ENCODE peak calls at places on chromosomes 13 and 19, in ten cellular contexts. One of them, this sample, is unnamed.
A peak's percentile ranks its signal among the peaks of the same experiment; 100 is the strongest.

GRCh38 chr13:48155850-48156249 is 60.9 kb upstream of the MED4 start:
- DNase-seq in transverse colon: no peak
- DNase-seq in sigmoid colon: no peak
- DNase-seq in upper lobe of left lung: no peak
- DNase-seq in ovary: no peak
- DNase-seq in A549: peak; percentile 28
- DNase-seq in HepG2: no peak
- DNase-seq in H1: no peak
- DNase-seq in tibial nerve: no peak
- DNase-seq in K562: no peak
- DNase-seq in this sample: no peak

GRCh38 chr19:11377237-11377636 is 2.8 kb downstream of the SWSAP1 start:
- DNase-seq in sigmoid colon: peak; percentile 85
- DNase-seq in H1: no peak
- DNase-seq in K562: peak; percentile 43
- DNase-seq in ovary: no peak
- DNase-seq in A549: peak; percentile 46
- DNase-seq in HepG2: no peak
- DNase-seq in transverse colon: peak; percentile 48
- DNase-seq in tibial nerve: no peak
- DNase-seq in upper lobe of left lung: peak; percentile 53
- DNase-seq in this sample: no peak

GRCh38 chr13:48600374-48601364 is 53.1 kb upstream of the CYSLTR2 start:
- DNase-seq in sigmoid colon: no peak
- DNase-seq in HepG2: peak; percentile 32
- DNase-seq in upper lobe of left lung: no peak
- DNase-seq in ovary: peak; percentile 24
- DNase-seq in transverse colon: no peak
- DNase-seq in K562: no peak
- DNase-seq in A549: no peak
- DNase-seq in H1: no peak
- DNase-seq in tibial nerve: no peak
- DNase-seq in this sample: no peak

GRCh38 chr19:1859319-1859718 is 4.1 kb downstream of the KLF16 start:
- DNase-seq in ovary: no peak
- DNase-seq in tibial nerve: no peak
- DNase-seq in transverse colon: no peak
- DNase-seq in upper lobe of left lung: no peak
- DNase-seq in H1: peak; percentile 56
- DNase-seq in sigmoid colon: no peak
- DNase-seq in HepG2: no peak
- DNase-seq in A549: no peak
- DNase-seq in K562: no peak
- DNase-seq in this sample: no peak

GRCh38 chr19:1921326-1921725 is 16.1 kb downstream of the ADAT3 start:
- DNase-seq in transverse colon: no peak
- DNase-seq in H1: no peak
- DNase-seq in HepG2: no peak
- DNase-seq in upper lobe of left lung: no peak
- DNase-seq in sigmoid colon: no peak
- DNase-seq in ovary: peak; percentile 33
- DNase-seq in A549: no peak
- DNase-seq in tibial nerve: no peak
- DNase-seq in K562: no peak
- DNase-seq in this sample: no peak

GRCh38 chr13:87999141-87999765 is 328.1 kb downstream of the SLITRK5 start:
- DNase-seq in transverse colon: no peak
- DNase-seq in tibial nerve: no peak
- DNase-seq in upper lobe of left lung: no peak
- DNase-seq in H1: no peak
- DNase-seq in HepG2: no peak
- DNase-seq in ovary: no peak
- DNase-seq in A549: no peak
- DNase-seq in K562: no peak
- DNase-seq in sigmoid colon: no peak
- DNase-seq in this sample: no peak

GRCh38 chr19:52710538-52710937 is 24.3 kb downstream of the ZNF611 start:
- DNase-seq in H1: no peak
- DNase-seq in tibial nerve: no peak
- DNase-seq in ovary: no peak
- DNase-seq in A549: no peak
- DNase-seq in sigmoid colon: no peak
- DNase-seq in K562: no peak
- DNase-seq in HepG2: no peak
- DNase-seq in upper lobe of left lung: no peak
- DNase-seq in transverse colon: no peak
- DNase-seq in this sample: no peak

GRCh38 chr13:108897955-108898354 is 268.5 kb downstream of the MYO16 start:
- DNase-seq in upper lobe of left lung: no peak
- DNase-seq in HepG2: no peak
- DNase-seq in H1: no peak
- DNase-seq in sigmoid colon: no peak
- DNase-seq in ovary: no peak
- DNase-seq in transverse colon: no peak
- DNase-seq in K562: no peak
- DNase-seq in tibial nerve: no peak
- DNase-seq in A549: no peak
- DNase-seq in this sample: no peak

GRCh38 chr19:4709440-4710280 is 14.0 kb downstream of the DPP9 start:
- DNase-seq in K562: no peak
- DNase-seq in HepG2: no peak
- DNase-seq in sigmoid colon: no peak
- DNase-seq in transverse colon: no peak
- DNase-seq in H1: no peak
- DNase-seq in ovary: no peak
- DNase-seq in tibial nerve: no peak
- DNase-seq in A549: no peak
- DNase-seq in upper lobe of left lung: no peak
- DNase-seq in this sample: peak; percentile 81

GRCh38 chr19:4707322-4707721 is 16.3 kb downstream of the DPP9 start:
- DNase-seq in sigmoid colon: no peak
- DNase-seq in H1: no peak
- DNase-seq in upper lobe of left lung: no peak
- DNase-seq in tibial nerve: no peak
- DNase-seq in HepG2: no peak
- DNase-seq in K562: no peak
- DNase-seq in ovary: no peak
- DNase-seq in transverse colon: no peak
- DNase-seq in A549: no peak
- DNase-seq in this sample: no peak

GRCh38 chr19:4710281-4710600 is 13.4 kb downstream of the DPP9 start:
- DNase-seq in H1: no peak
- DNase-seq in A549: no peak
- DNase-seq in sigmoid colon: no peak
- DNase-seq in K562: no peak
- DNase-seq in tibial nerve: no peak
- DNase-seq in transverse colon: no peak
- DNase-seq in upper lobe of left lung: no peak
- DNase-seq in HepG2: no peak
- DNase-seq in ovary: no peak
- DNase-seq in this sample: no peak

GRCh38 chr19:4705413-4706131 is 18.1 kb downstream of the DPP9 start:
- DNase-seq in transverse colon: no peak
- DNase-seq in tibial nerve: no peak
- DNase-seq in upper lobe of left lung: no peak
- DNase-seq in ovary: peak; percentile 67
- DNase-seq in A549: no peak
- DNase-seq in sigmoid colon: no peak
- DNase-seq in HepG2: peak; percentile 89
- DNase-seq in H1: no peak
- DNase-seq in K562: no peak
- DNase-seq in this sample: no peak

GRCh38 chr19:4707956-4708650 is 15.5 kb downstream of the DPP9 start:
- DNase-seq in K562: no peak
- DNase-seq in ovary: no peak
- DNase-seq in H1: no peak
- DNase-seq in upper lobe of left lung: no peak
- DNase-seq in A549: no peak
- DNase-seq in tibial nerve: no peak
- DNase-seq in sigmoid colon: peak; percentile 81
- DNase-seq in transverse colon: peak; percentile 36
- DNase-seq in HepG2: no peak
- DNase-seq in this sample: peak; percentile 85
- H3K27ac ChIP-seq in K562: no peak overlapping the region
- H3K27ac ChIP-seq in ovary: no peak overlapping the region
- H3K27ac ChIP-seq in H1: no peak overlapping the region
- H3K27ac ChIP-seq in upper lobe of left lung: peak overlapping the region; percentile 73
- H3K27ac ChIP-seq in A549: no peak overlapping the region
- H3K27ac ChIP-seq in tibial nerve: no peak overlapping the region
- H3K27ac ChIP-seq in sigmoid colon: peak overlapping the region; percentile 80
- H3K27ac ChIP-seq in transverse colon: peak overlapping the region; percentile 76
- H3K27ac ChIP-seq in HepG2: peak overlapping the region; percentile 18
- H3K27ac ChIP-seq in this sample: peak overlapping the region; percentile 73

DNA sequence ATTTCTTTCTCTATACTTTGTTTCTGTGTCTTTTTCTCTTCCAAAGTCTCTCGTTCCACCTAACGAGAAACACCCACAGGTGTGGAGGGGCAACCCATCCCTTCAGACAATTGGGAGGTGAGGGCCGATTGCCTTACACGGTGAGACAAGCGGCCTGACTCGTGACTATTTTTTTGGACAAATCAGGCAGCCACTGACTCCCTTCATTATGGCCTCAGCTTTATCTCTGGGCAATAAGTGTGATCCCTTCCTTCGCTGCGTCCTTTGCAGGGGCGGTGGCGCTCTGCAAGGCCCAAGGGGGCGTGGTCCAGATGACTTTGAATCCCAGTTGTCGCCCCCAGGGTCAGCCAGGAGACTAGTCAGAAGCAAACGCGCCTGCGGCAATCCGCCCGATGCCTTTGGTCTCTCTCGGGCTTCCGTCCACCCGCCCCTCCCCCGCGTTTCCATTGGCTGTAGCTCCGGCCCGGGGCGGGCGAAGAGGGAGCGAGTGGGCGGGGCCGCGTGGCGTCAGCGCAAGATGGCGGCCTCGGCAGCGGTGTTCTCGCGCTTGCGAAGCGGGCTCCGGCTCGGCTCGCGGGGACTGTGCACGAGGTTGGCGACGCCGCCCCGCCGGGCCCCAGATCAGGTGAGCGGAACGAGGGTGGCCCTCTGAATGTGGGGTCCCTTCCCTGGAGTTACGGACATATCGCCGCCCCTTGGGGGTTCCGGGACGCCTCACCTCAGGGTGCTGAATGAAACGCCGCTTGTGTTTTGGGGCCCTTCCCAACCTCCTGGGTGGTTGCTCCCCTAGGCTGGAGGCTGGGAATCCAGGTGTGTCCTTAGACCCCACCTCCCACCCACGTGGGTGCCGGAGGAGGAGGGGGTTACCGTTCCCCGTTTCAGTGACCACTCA is at the start of gene TIMM50:
- DNase-seq in upper lobe of left lung: peak; percentile 96
- DNase-seq in ovary: peak; percentile 97
- DNase-seq in sigmoid colon: peak; percentile 97
- DNase-seq in tibial nerve: peak; percentile 98
- DNase-seq in transverse colon: peak; percentile 98
- DNase-seq in H1: peak; percentile 98
- DNase-seq in K562: peak; percentile 94
- DNase-seq in HepG2: peak; percentile 94
- DNase-seq in A549: peak; percentile 97
- DNase-seq in this sample: peak; percentile 97
- TF ChIP-seq EP300 in upper lobe of left lung: no peak
- TF ChIP-seq EP300 in ovary: no peak
- TF ChIP-seq EP300 in sigmoid colon: no peak
- TF ChIP-seq EP300 in tibial nerve: peak; percentile 93
- TF ChIP-seq EP300 in transverse colon: no peak
- TF ChIP-seq EP300 in H1: no peak
- TF ChIP-seq EP300 in K562: peak; percentile 61
- TF ChIP-seq EP300 in HepG2: no peak
- TF ChIP-seq EP300 in A549: no peak
- TF ChIP-seq EP300 in this sample: no peak

GRCh38 chr13:52009985-52010384 is 1.3 kb downstream of the ATP7B start:
- DNase-seq in sigmoid colon: no peak
- DNase-seq in K562: no peak
- DNase-seq in transverse colon: no peak
- DNase-seq in H1: no peak
- DNase-seq in HepG2: no peak
- DNase-seq in tibial nerve: no peak
- DNase-seq in upper lobe of left lung: no peak
- DNase-seq in ovary: no peak
- DNase-seq in A549: no peak
- DNase-seq in this sample: no peak
- H3K27ac ChIP-seq in sigmoid colon: no peak overlapping the region
- H3K27ac ChIP-seq in K562: peak overlapping the region; percentile 50
- H3K27ac ChIP-seq in transverse colon: no peak overlapping the region
- H3K27ac ChIP-seq in H1: no peak overlapping the region
- H3K27ac ChIP-seq in HepG2: peak overlapping the region; percentile 97
- H3K27ac ChIP-seq in tibial nerve: no peak overlapping the region
- H3K27ac ChIP-seq in upper lobe of left lung: no peak overlapping the region
- H3K27ac ChIP-seq in ovary: no peak overlapping the region
- H3K27ac ChIP-seq in A549: no peak overlapping the region
- H3K27ac ChIP-seq in this sample: no peak overlapping the region

GRCh38 chr13:73039201-73040108 is 19.4 kb upstream of the KLF5 start:
- DNase-seq in tibial nerve: no peak
- DNase-seq in A549: no peak
- DNase-seq in ovary: no peak
- DNase-seq in K562: no peak
- DNase-seq in upper lobe of left lung: no peak
- DNase-seq in transverse colon: no peak
- DNase-seq in H1: peak; percentile 3
- DNase-seq in sigmoid colon: no peak
- DNase-seq in HepG2: no peak
- DNase-seq in this sample: no peak

GRCh38 chr13:73036566-73036965 is 22.2 kb upstream of the KLF5 start:
- DNase-seq in K562: no peak
- DNase-seq in transverse colon: no peak
- DNase-seq in sigmoid colon: no peak
- DNase-seq in A549: no peak
- DNase-seq in HepG2: no peak
- DNase-seq in upper lobe of left lung: no peak
- DNase-seq in ovary: no peak
- DNase-seq in tibial nerve: no peak
- DNase-seq in H1: no peak
- DNase-seq in this sample: no peak

GRCh38 chr13:73034901-73035300 is 23.9 kb upstream of the KLF5 start:
- DNase-seq in sigmoid colon: no peak
- DNase-seq in HepG2: no peak
- DNase-seq in H1: no peak
- DNase-seq in tibial nerve: no peak
- DNase-seq in upper lobe of left lung: no peak
- DNase-seq in ovary: no peak
- DNase-seq in K562: no peak
- DNase-seq in transverse colon: no peak
- DNase-seq in A549: no peak
- DNase-seq in this sample: no peak

GRCh38 chr13:73038064-73038463 is 20.7 kb upstream of the KLF5 start:
- DNase-seq in sigmoid colon: no peak
- DNase-seq in transverse colon: no peak
- DNase-seq in HepG2: no peak
- DNase-seq in upper lobe of left lung: no peak
- DNase-seq in H1: no peak
- DNase-seq in A549: no peak
- DNase-seq in ovary: no peak
- DNase-seq in K562: no peak
- DNase-seq in tibial nerve: no peak
- DNase-seq in this sample: no peak

DNA sequence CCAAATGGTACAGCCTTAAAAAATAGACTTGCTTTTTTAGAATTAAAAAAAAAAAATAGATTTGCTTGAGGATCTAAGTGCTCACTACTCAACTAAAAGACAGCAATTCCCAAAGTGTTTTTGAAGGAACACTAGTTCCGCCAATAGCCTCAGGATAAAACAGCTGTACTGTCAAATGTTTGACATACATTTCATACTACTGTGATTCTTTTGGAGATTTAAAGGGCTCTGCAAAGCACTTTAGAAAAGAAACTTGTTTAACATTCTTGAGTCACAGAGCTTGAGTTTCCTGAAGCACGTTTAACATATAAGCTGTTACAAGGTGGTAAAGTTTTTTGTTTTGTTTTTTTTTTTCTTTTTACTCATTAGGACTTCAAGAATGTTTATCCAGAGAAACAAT is 23.1 kb upstream of the KLF5 start:
- DNase-seq in tibial nerve: no peak
- DNase-seq in transverse colon: no peak
- DNase-seq in A549: no peak
- DNase-seq in sigmoid colon: no peak
- DNase-seq in ovary: no peak
- DNase-seq in H1: no peak
- DNase-seq in upper lobe of left lung: no peak
- DNase-seq in K562: no peak
- DNase-seq in HepG2: no peak
- DNase-seq in this sample: no peak
- TF ChIP-seq EP300 in tibial nerve: no peak
- TF ChIP-seq EP300 in transverse colon: no peak
- TF ChIP-seq EP300 in A549: no peak
- TF ChIP-seq EP300 in sigmoid colon: no peak
- TF ChIP-seq EP300 in ovary: no peak
- TF ChIP-seq EP300 in H1: no peak
- TF ChIP-seq EP300 in upper lobe of left lung: no peak
- TF ChIP-seq EP300 in K562: no peak
- TF ChIP-seq EP300 in HepG2: no peak
- TF ChIP-seq EP300 in this sample: no peak

This sample was measured in stomach.